ENCODE peak calls at places on chromosomes 13 and 19, in six cellular contexts. V is IMR-90, G is left ventricle myocardium inferior, F is heart left ventricle, T is fibroblast of pulmonary artery, W is psoas muscle. Y is an unnamed sample.

GRCh38 chr13:42754801-42755513 is 26.4 kb upstream of the FAM216B start:
- DNase-seq in V (no peak), W (no peak), G (no peak), T (no peak), F (no peak), Y (no peak)

GRCh38 chr19:18425515-18426415 is 6.6 kb downstream of the SSBP4 start:
- DNase-seq in F (peak; percentile 79), G (peak; percentile 78), W (peak; percentile 89), T (peak; percentile 65), V (peak; percentile 62), Y (peak; percentile 53)

GRCh38 chr13:20487927-20488326 is 37.7 kb downstream of the CRYL1 start:
- DNase-seq in F (no peak), W (no peak), V (no peak), G (no peak), T (no peak), Y (no peak)

GRCh38 chr19:44660081-44660480 is 11.2 kb upstream of the CEACAM19 start:
- DNase-seq in T (no peak), V (no peak), G (no peak), F (no peak), W (no peak), Y (no peak)

GRCh38 chr19:29620931-29621351 is 14.9 kb downstream of the POP4 start:
- DNase-seq in W (peak; percentile 30), V (no peak), T (no peak), G (no peak), F (no peak), Y (no peak)

GRCh38 chr13:36531746-36532486 is 99.6 kb downstream of the CCNA1 start:
- DNase-seq in G (no peak), W (no peak), T (peak; percentile 77), F (no peak), V (no peak), Y (peak; percentile 30)

GRCh38 chr13:26485786-26486185 is 71.7 kb upstream of the WASF3 start:
- DNase-seq in V (no peak), T (no peak), G (no peak), F (no peak), W (no peak), Y (no peak)

GRCh38 chr13:110468986-110469495 is 92.5 kb downstream of the RAB20 start:
- DNase-seq in F (no peak), G (no peak), W (no peak), V (no peak), T (no peak), Y (no peak)

GRCh38 chr19:16428372-16429036 is 43.3 kb downstream of the EPS15L1 start:
- DNase-seq in T (no peak), V (no peak), W (no peak), G (no peak), F (no peak), Y (no peak)

GRCh38 chr13:73000027-73000674 is 58.7 kb upstream of the KLF5 start:
- DNase-seq in T (peak; percentile 54), V (peak; percentile 19), F (no peak), G (no peak), W (no peak), Y (peak; percentile 55)

GRCh38 chr13:39197645-39198007 is 159.4 kb downstream of the NHLRC3 start:
- DNase-seq in W (no peak), T (no peak), G (no peak), F (no peak), V (no peak), Y (no peak)

GRCh38 chr19:1284293-1284978 is 1.2 kb upstream of the EFNA2 start:
- DNase-seq in F (no peak), T (no peak), W (no peak), G (no peak), V (no peak), Y (no peak)

DNA sequence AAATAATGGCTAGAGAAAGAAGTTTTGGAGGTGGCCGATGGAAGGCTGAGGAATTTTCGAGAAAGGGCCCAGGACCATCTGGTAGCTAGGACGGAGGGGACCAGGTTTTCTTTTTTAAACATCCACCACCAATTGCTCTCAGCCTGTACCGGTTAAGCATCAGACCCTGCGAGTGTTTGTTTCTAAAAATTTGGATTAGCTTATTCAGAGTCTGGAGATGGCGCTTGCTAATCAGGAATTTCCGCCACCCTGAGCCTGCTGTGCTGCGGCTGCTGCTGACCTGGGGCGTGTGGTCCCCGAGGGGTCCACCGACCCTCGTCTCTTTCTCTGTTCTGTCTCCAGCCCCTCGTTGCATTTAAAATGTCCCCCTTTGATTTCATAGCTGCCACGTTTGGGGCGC is 2.0 kb downstream of the UHRF1 start:
- DNase-seq in W (no peak), T (no peak), G (no peak), F (no peak), V (peak; percentile 25), Y (no peak)
- H3K4me3 ChIP-seq in W (peak overlapping the region; percentile 79), T (peak overlapping the region; percentile 58), G (peak overlapping the region; percentile 79), F (peak overlapping the region; percentile 79), V (peak overlapping the region; percentile 13), Y (peak overlapping the region; percentile 41)

GRCh38 chr19:55086730-55087541 is 11.3 kb downstream of the EPS8L1 start:
- DNase-seq in T (peak; percentile 95), V (peak; percentile 91), F (peak; percentile 98), W (peak; percentile 96), G (peak; percentile 96), Y (peak; percentile 92)
- H3K4me3 ChIP-seq in T (peak overlapping the region; percentile 60), V (peak overlapping the region; percentile 49), F (peak overlapping the region; percentile 67), W (peak overlapping the region; percentile 68), G (peak overlapping the region; percentile 70), Y (peak overlapping the region; percentile 48)

DNA sequence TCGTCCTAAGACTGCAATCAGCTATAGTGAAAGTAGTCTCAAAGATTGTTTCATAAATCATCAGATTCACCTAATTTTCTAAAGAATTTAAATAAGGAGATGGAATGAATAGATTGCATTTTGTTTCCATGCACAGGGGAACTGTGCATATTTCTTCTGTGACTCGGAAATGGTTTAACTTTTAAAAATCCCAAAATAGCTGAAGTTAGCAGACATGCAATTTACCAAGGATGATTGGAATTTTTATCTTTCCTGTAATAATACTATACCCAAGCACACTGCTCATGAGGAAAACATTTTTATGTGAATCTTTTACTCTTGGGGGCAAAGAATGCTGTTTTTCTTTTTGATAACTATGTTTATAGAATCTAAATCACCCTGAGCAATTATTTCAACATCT is 15.0 kb upstream of the LMO7 start:
- DNase-seq in V (peak; percentile 70), F (no peak), W (no peak), T (peak; percentile 62), G (no peak), Y (peak; percentile 70)
- H3K4me3 ChIP-seq in V (no peak overlapping the region), F (no peak overlapping the region), W (no peak overlapping the region), T (no peak overlapping the region), G (no peak overlapping the region), Y (no peak overlapping the region)

GRCh38 chr19:13841339-13842293 is 35.3 kb upstream of the NANOS3 start:
- DNase-seq in V (no peak), T (no peak), W (peak; percentile 91), F (peak; percentile 64), G (no peak), Y (peak; percentile 48)
- H3K4me3 ChIP-seq in V (peak overlapping the region; percentile 95), T (peak overlapping the region; percentile 88), W (peak overlapping the region; percentile 99), F (peak overlapping the region; percentile 72), G (peak overlapping the region; percentile 94), Y (peak overlapping the region; percentile 95)

DNA sequence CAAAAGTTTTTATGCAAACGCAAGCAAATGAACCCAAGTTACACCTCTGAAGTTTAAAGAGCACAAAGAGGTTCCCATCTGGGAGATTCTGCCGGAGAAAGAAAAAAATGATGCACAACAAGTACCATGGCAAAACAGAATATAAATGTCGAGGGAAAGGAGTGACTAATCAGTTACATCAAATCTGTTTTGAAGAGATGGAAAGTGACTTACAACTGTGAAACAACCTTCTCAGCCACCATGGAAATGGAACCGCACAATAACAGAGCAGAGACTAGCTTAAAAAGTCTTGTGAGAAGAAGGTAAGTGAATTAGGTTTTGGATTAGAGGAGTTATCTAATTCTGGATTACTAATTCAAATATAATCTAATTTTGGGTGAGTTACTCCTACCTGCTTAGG is 2.4 kb downstream of the HSPH1 start:
- DNase-seq in V (peak; percentile 7), T (no peak), G (no peak), F (no peak), W (no peak), Y (no peak)
- H3K4me3 ChIP-seq in V (no peak overlapping the region), T (peak overlapping the region; percentile 92), G (peak overlapping the region; percentile 86), F (peak overlapping the region; percentile 2), W (peak overlapping the region; percentile 94), Y (peak overlapping the region; percentile 90)